ENCODE peak calls at places on chromosomes 3 and 15, in seven cellular contexts. L is upper lobe of right lung; W is Karpas-422; U is transverse colon; B is CD8-positive, alpha-beta memory T cell; R is cardiac muscle cell; Q is neural progenitor cell. I is an unnamed sample. For H3K4me1, the result is how much of the 10 kb centered on the place peaks cover.

GRCh38 chr3:138263104-138263503 is 66.5 kb downstream of the NME9 start:
- DNase-seq in U (no peak), L (no peak), R (peak), B (no peak), W (no peak), Q (peak), I (no peak)

GRCh38 chr15:52199271-52199670 is 8.1 kb upstream of the GNB5 start:
- DNase-seq in U (no peak), L (no peak), Q (no peak), W (no peak), R (no peak), B (no peak), I (no peak)

GRCh38 chr3:17302774-17303173 is 418.0 kb downstream of the PLCL2 start:
- DNase-seq in L (no peak), Q (no peak), R (no peak), W (no peak), B (no peak), U (no peak), I (no peak)

GRCh38 chr15:84099181-84099580 is 136.4 kb upstream of the GOLGA6L4 start:
- DNase-seq in U (peak), W (peak), B (no peak), Q (no peak), L (no peak), R (peak), I (no peak)

GRCh38 chr3:107855710-107856109 is 235.1 kb downstream of the CD47 start:
- DNase-seq in W (peak), U (no peak), Q (peak), L (no peak), R (peak), B (no peak), I (no peak)

GRCh38 chr15:66740802-66741201 is 38.8 kb downstream of the SMAD6 start:
- DNase-seq in L (peak), W (no peak), Q (no peak), B (no peak), U (peak), R (no peak), I (peak)

GRCh38 chr3:141059816-141060215 is 8.7 kb downstream of the SPSB4 start:
- DNase-seq in U (no peak), L (no peak), W (no peak), R (no peak), B (no peak), Q (no peak), I (no peak)

GRCh38 chr3:128011140-128011539 is 41.1 kb upstream of the SEC61A1 start:
- DNase-seq in W (peak), Q (peak), R (peak), U (peak), B (no peak), L (peak), I (no peak)

GRCh38 chr3:13069495-13069894 is 3.7 kb downstream of the IQSEC1 start:
- DNase-seq in R (no peak), W (peak), L (no peak), B (peak), U (peak), Q (no peak), I (no peak)

GRCh38 chr3:142497729-142498128 is 49.9 kb upstream of the XRN1 start:
- DNase-seq in Q (no peak), R (no peak), W (no peak), L (no peak), B (no peak), U (no peak), I (no peak)

GRCh38 chr3:192409838-192410683 is 317.3 kb downstream of the FGF12 start:
- DNase-seq in B (no peak), L (no peak), R (peak), W (no peak), U (no peak), Q (peak), I (no peak)

GRCh38 chr3:37945803-37946530 is 44.6 kb upstream of the VILL start:
- DNase-seq in Q (no peak), R (no peak), U (no peak), W (no peak), L (no peak), B (no peak), I (no peak)

GRCh38 chr15:40043927-40044716 is 5.1 kb upstream of the SRP14 start:
- DNase-seq in Q (no peak), W (no peak), R (no peak), B (no peak), U (no peak), L (no peak), I (peak)

GRCh38 chr3:60260546-60260945 is 990.7 kb downstream of the FHIT start:
- DNase-seq in B (no peak), U (no peak), W (no peak), L (no peak), Q (no peak), R (no peak), I (no peak)

GRCh38 chr15:62165793-62166380 is 802 bp upstream of the C2CD4B start:
- DNase-seq in B (no peak), L (no peak), R (no peak), W (no peak), Q (no peak), U (no peak), I (no peak)

GRCh38 chr15:69074011-69074842 is 59.7 kb downstream of the NOX5 start:
- DNase-seq in U (peak), L (peak), Q (peak), R (peak), B (no peak), W (no peak), I (peak)

GRCh38 chr15:84962975-84963374 is 18.7 kb upstream of the PDE8A start:
- DNase-seq in U (no peak), W (no peak), R (no peak), L (no peak), Q (no peak), B (no peak), I (no peak)

GRCh38 chr15:38828031-38828532 is 263.5 kb upstream of the RASGRP1 start:
- DNase-seq in W (peak), L (no peak), U (no peak), Q (no peak), R (peak), B (no peak), I (no peak)

GRCh38 chr3:114899186-114899931 is 247.7 kb downstream of the ZBTB20 start:
- DNase-seq in R (peak), L (no peak), B (no peak), W (no peak), Q (peak), U (peak), I (no peak)

GRCh38 chr3:139630532-139630931 is 47.2 kb downstream of the NMNAT3 start:
- DNase-seq in L (no peak), W (no peak), Q (peak), U (no peak), R (no peak), B (no peak), I (no peak)

GRCh38 chr3:196111939-196112386 is 30.1 kb upstream of the TFRC start:
- DNase-seq in U (no peak), R (no peak), W (no peak), L (no peak), B (no peak), Q (no peak), I (no peak)

GRCh38 chr3:138615462-138615861 is 6.9 kb downstream of the FAIM start:
- DNase-seq in B (no peak), R (no peak), L (no peak), U (no peak), Q (no peak), W (no peak), I (no peak)

GRCh38 chr3:157999246-157999645 is 107.0 kb downstream of the SHOX2 start:
- DNase-seq in R (no peak), Q (no peak), W (no peak), L (no peak), B (no peak), U (no peak), I (no peak)

GRCh38 chr3:69531975-69532827 is 146.3 kb upstream of the FRMD4B start:
- DNase-seq in B (no peak), L (no peak), Q (no peak), W (no peak), R (peak), U (no peak), I (no peak)

GRCh38 chr15:63483521-63484371 is 20.6 kb upstream of the USP3 start:
- DNase-seq in Q (no peak), U (no peak), B (no peak), R (no peak), L (no peak), W (no peak), I (no peak)

GRCh38 chr3:134338516-134339261 is 35.6 kb downstream of the AMOTL2 start:
- DNase-seq in R (no peak), L (no peak), B (no peak), W (no peak), Q (no peak), U (no peak), I (no peak)

GRCh38 chr3:15491143-15491542 is 30.4 kb downstream of the COLQ start:
- DNase-seq in Q (no peak), U (no peak), B (no peak), W (no peak), R (no peak), L (no peak), I (no peak)

GRCh38 chr3:31696815-31697548 is 164.3 kb downstream of the STT3B start:
- DNase-seq in R (no peak), B (no peak), U (no peak), Q (no peak), W (no peak), L (no peak), I (no peak)

GRCh38 chr3:197186887-197187588 is 111.4 kb downstream of the DLG1 start:
- DNase-seq in Q (peak), L (no peak), B (no peak), R (peak), U (no peak), W (peak), I (no peak)

GRCh38 chr3:13319821-13320220 is 100.3 kb downstream of the NUP210 start:
- DNase-seq in W (no peak), L (no peak), B (no peak), R (no peak), U (no peak), Q (no peak), I (no peak)

GRCh38 chr15:85761635-85762034 is 33.1 kb downstream of the KLHL25 start:
- DNase-seq in W (no peak), L (no peak), B (no peak), Q (no peak), R (no peak), U (no peak), I (no peak)

GRCh38 chr3:99751649-99752048 is 66.0 kb upstream of the CMSS1 start:
- DNase-seq in U (no peak), L (no peak), R (no peak), Q (no peak), B (no peak), W (no peak), I (no peak)

GRCh38 chr15:56168394-56168793 is 75.3 kb downstream of the RFX7 start:
- DNase-seq in B (no peak), R (no peak), L (no peak), Q (no peak), U (no peak), W (no peak), I (no peak)

GRCh38 chr15:85689729-85690128 is 105.0 kb downstream of the KLHL25 start:
- DNase-seq in W (peak), U (peak), R (no peak), B (peak), Q (peak), L (no peak), I (no peak)

GRCh38 chr3:139588450-139588849 is 48.9 kb upstream of the RBP1 start:
- DNase-seq in W (peak), B (no peak), U (no peak), L (no peak), R (peak), Q (peak), I (no peak)

GRCh38 chr3:42582474-42583070 is 805 bp upstream of the SEC22C start:
- DNase-seq in Q (no peak), W (no peak), L (no peak), B (no peak), R (no peak), U (no peak), I (no peak)

GRCh38 chr3:45972534-45973402 is 22.9 kb downstream of the FYCO1 start:
- DNase-seq in B (no peak), L (no peak), W (no peak), U (no peak), Q (no peak), R (no peak), I (peak)

GRCh38 chr3:122868322-122868721 is 73.5 kb downstream of the SLC49A4 start:
- DNase-seq in Q (no peak), B (no peak), R (no peak), U (no peak), W (peak), L (no peak), I (no peak)

GRCh38 chr3:48747703-48748102 is 30.7 kb upstream of the IP6K2 start:
- DNase-seq in Q (no peak), R (no peak), W (no peak), U (no peak), L (no peak), B (no peak), I (no peak)

GRCh38 chr3:20104167-20104661 is 64.0 kb downstream of the KAT2B start:
- DNase-seq in L (no peak), W (no peak), Q (no peak), R (no peak), U (peak), B (peak), I (no peak)

DNA sequence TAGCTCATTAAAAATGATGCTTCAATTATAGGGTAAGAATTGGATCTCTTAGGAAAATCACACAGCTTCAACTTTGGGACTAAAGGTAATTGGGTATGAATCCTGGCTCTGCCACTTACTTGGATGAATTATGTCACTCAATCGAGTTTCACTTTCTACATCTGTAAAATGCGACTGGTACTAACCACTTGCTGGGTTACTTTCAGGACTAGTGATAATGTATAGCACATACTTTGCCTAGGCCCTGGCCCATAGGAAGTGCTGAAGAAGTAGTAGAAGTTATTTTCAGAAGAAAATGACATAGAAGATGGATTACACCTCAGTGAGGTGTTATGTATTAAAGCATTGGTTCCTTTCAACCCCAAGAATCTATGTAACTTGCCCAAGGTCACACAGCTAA is 29.5 kb upstream of the AP4E1 start:
- DNase-seq in W (peak), R (no peak), Q (no peak), B (no peak), U (no peak), L (no peak), I (no peak)
- H3K4me3 ChIP-seq in W (no peak), R (no peak), Q (no peak), B (no peak), U (no peak), L (no peak), I (no peak)

GRCh38 chr3:18501679-18502343 is 76.7 kb upstream of the SATB1 start:
- DNase-seq in B (no peak), U (no peak), L (no peak), W (no peak), R (no peak), Q (no peak), I (no peak)
- H3K4me1 ChIP-seq in B (under half), U (under half), L (under half), W (under half), R (under half), Q (under half), I (under half)

DNA sequence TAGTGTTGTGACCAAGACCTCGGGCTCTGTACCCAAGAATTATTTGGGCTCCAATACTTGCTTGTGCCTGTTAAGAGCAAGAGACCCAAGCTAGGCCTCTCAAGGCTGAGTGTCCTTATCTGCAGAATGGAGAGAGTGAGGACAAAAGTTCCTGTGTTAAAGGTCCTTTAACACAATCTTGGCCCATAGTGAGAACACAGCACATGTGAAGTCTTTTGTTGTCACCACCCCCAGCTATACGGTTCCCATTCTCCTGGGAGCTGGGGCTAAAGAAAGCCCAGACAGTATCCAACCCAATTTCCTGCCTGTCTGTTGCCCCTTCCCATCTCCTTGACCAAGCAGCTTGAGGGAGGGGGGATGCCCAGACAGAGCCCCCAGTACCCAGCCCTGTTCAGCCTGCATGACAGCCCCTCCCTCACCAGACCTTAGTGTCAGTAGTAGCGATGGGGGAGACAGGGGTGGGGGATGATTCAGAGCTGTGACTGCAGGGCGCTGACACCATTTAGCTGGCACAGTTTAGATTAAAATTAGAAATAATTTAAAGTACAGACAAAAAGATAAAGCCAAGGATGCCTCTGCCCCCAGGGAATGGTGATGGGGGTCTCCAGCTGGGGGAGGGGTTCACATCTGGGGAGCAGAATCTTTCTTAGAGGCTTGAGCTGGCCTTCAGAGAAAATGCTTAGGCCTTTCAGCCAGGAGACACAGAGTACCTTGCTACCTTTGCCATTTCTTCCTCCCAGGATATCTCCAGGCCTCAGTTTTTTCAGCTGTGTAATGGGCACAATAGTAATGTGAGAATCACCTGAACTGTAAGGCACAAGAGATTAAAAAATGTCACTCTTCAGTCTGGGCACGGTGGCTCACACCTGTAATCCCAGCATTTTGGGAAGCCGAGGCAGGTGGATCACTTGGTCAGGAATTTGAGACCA is 2.7 kb downstream of the PRKCD start:
- DNase-seq in Q (no peak), W (no peak), R (peak), U (no peak), B (no peak), L (no peak), I (no peak)
- H3K4me3 ChIP-seq in Q (no peak), W (peak), R (no peak), U (peak), B (no peak), L (peak), I (no peak)

GRCh38 chr3:177146646-177147045 is 50.6 kb downstream of the TBL1XR1 start:
- DNase-seq in B (no peak), R (no peak), L (no peak), Q (no peak), W (no peak), U (no peak), I (no peak)
- H3K4me1 ChIP-seq in B (half or more), R (under half), L (under half), Q (under half), W (half or more), U (under half), I (under half)

I was measured in sigmoid colon.